ENCODE peak calls at places on chromosome 12, in five cellular contexts. Z, I, L, Q and D are unnamed samples.

GRCh38 chr12:32560520-32560919 is 118.6 kb upstream of the DNM1L start:
- DNase-seq in Z (no peak), I (no peak), L (no peak), Q (no peak), D (no peak)

GRCh38 chr12:110174373-110174996 is 50.3 kb downstream of the IFT81 start:
- DNase-seq in Z (no peak), I (no peak), L (no peak), Q (no peak), D (no peak)

GRCh38 chr12:94149781-94150482 is 1.6 kb downstream of the PLXNC1 start:
- DNase-seq in Z (no peak), I (no peak), L (no peak), Q (no peak), D (peak; percentile 77)

GRCh38 chr12:109475993-109476806 is 900 bp downstream of the KCTD10 start:
- DNase-seq in Z (no peak), I (no peak), L (no peak), Q (no peak), D (peak; percentile 55)

GRCh38 chr12:2288001-2288400 is 235.2 kb downstream of the CACNA1C start:
- DNase-seq in Z (no peak), I (no peak), L (no peak), Q (no peak), D (no peak)

GRCh38 chr12:75212072-75212471 is 2.4 kb upstream of the KCNC2 start:
- DNase-seq in Z (no peak), I (no peak), L (no peak), Q (no peak), D (no peak)

GRCh38 chr12:82326905-82327503 is 31.2 kb downstream of the CCDC59 start:
- DNase-seq in Z (peak; percentile 19), I (no peak), L (peak; percentile 13), Q (no peak), D (peak; percentile 51)

GRCh38 chr12:60184096-60184495 is 588.3 kb downstream of the SLC16A7 start:
- DNase-seq in Z (no peak), I (no peak), L (no peak), Q (no peak), D (no peak)

GRCh38 chr12:71780207-71780822 is 25.7 kb downstream of the RAB21 start:
- DNase-seq in Z (peak; percentile 16), I (peak; percentile 35), L (peak; percentile 20), Q (no peak), D (peak; percentile 73)

GRCh38 chr12:112939761-112940357 is 1.6 kb downstream of the OAS3 start:
- DNase-seq in Z (no peak), I (no peak), L (no peak), Q (peak; percentile 65), D (no peak)

GRCh38 chr12:127175361-127175760 is 1091.6 kb upstream of the TMEM132C start:
- DNase-seq in Z (no peak), I (no peak), L (no peak), Q (no peak), D (no peak)

GRCh38 chr12:95701275-95701674 is 89.3 kb downstream of the NTN4 start:
- DNase-seq in Z (no peak), I (no peak), L (no peak), Q (no peak), D (no peak)

GRCh38 chr12:6626654-6627283 is 9.0 kb downstream of the LPAR5 start:
- DNase-seq in Z (no peak), I (peak; percentile 60), L (no peak), Q (no peak), D (no peak)
- H3K4me2 ChIP-seq in Z (no peak overlapping the region), I (peak overlapping the region; percentile 86), L (peak overlapping the region; percentile 47), Q (peak overlapping the region; percentile 59), D (no peak overlapping the region)

GRCh38 chr12:51846911-51847829 is 1.3 kb downstream of the FIGNL2 start:
- DNase-seq in Z (no peak), I (peak; percentile 47), L (no peak), Q (no peak), D (peak; percentile 89)

GRCh38 chr12:51847830-51848727 is at the start of gene FIGNL2:
- DNase-seq in Z (no peak), I (peak; percentile 73), L (no peak), Q (no peak), D (peak; percentile 65)

GRCh38 chr12:51846209-51846779 is 2.2 kb downstream of the FIGNL2 start:
- DNase-seq in Z (no peak), I (no peak), L (no peak), Q (no peak), D (peak; percentile 34)

GRCh38 chr12:51848843-51849735 is 571 bp upstream of the FIGNL2 start:
- DNase-seq in Z (no peak), I (peak; percentile 85), L (no peak), Q (no peak), D (peak; percentile 76)

DNA sequence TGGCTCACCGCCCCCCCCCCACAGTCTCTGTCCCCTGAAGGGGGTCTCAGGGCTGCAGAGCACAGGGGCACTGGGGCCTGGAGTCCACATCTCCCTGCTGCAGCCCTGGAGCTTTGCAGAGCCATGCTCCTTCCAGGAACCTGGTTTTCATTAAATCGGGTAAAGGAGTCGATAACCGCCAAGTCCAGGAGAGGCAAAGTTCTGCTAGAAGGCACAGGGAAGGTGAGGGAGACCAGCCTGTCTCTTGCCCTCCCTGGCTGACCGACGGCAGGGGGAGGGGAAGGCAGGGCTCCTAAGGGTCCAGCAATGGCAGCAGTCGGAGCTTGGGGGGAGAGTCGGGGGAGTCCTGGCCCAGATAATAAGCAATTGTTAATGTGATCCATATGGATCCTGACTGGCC is 3.1 kb downstream of the FIGNL2 start:
- DNase-seq in Z (no peak), I (no peak), L (peak; percentile 47), Q (no peak), D (no peak)
- TF ChIP-seq REST in Z (no peak), I (no peak), L (no peak), Q (no peak), D (no peak)

GRCh38 chr12:31311634-31312258 is 14.2 kb downstream of the SINHCAF start:
- DNase-seq in Z (no peak), I (no peak), L (no peak), Q (no peak), D (no peak)

GRCh38 chr12:31309279-31309678 is 16.7 kb downstream of the SINHCAF start:
- DNase-seq in Z (no peak), I (no peak), L (no peak), Q (no peak), D (no peak)

GRCh38 chr12:31308116-31308515 is 17.8 kb downstream of the SINHCAF start:
- DNase-seq in Z (no peak), I (no peak), L (no peak), Q (no peak), D (no peak)

GRCh38 chr12:31306871-31307270 is 19.1 kb downstream of the SINHCAF start:
- DNase-seq in Z (no peak), I (no peak), L (no peak), Q (no peak), D (no peak)

GRCh38 chr12:31310488-31310887 is 15.5 kb downstream of the SINHCAF start:
- DNase-seq in Z (no peak), I (no peak), L (no peak), Q (no peak), D (no peak)
- H4K20me1 ChIP-seq in Z (peaks cover 22% of the 10 kb centered on the region), I (peaks cover 39% of the 10 kb centered on the region), L (peaks cover 94% of the 10 kb centered on the region), Q (no peaks in the 10 kb centered on the region), D (peaks cover 97% of the 10 kb centered on the region)

GRCh38 chr12:124607681-124608425 is 40.4 kb upstream of the NCOR2 start:
- DNase-seq in Z (no peak), I (no peak), L (no peak), Q (no peak), D (no peak)

GRCh38 chr12:124610021-124610606 is 42.7 kb upstream of the NCOR2 start:
- DNase-seq in Z (no peak), I (no peak), L (no peak), Q (no peak), D (no peak)

GRCh38 chr12:124610629-124611558 is 43.5 kb upstream of the NCOR2 start:
- DNase-seq in Z (no peak), I (no peak), L (no peak), Q (no peak), D (no peak)

GRCh38 chr12:124608451-124608870 is 41.0 kb upstream of the NCOR2 start:
- DNase-seq in Z (no peak), I (no peak), L (no peak), Q (no peak), D (no peak)

DNA sequence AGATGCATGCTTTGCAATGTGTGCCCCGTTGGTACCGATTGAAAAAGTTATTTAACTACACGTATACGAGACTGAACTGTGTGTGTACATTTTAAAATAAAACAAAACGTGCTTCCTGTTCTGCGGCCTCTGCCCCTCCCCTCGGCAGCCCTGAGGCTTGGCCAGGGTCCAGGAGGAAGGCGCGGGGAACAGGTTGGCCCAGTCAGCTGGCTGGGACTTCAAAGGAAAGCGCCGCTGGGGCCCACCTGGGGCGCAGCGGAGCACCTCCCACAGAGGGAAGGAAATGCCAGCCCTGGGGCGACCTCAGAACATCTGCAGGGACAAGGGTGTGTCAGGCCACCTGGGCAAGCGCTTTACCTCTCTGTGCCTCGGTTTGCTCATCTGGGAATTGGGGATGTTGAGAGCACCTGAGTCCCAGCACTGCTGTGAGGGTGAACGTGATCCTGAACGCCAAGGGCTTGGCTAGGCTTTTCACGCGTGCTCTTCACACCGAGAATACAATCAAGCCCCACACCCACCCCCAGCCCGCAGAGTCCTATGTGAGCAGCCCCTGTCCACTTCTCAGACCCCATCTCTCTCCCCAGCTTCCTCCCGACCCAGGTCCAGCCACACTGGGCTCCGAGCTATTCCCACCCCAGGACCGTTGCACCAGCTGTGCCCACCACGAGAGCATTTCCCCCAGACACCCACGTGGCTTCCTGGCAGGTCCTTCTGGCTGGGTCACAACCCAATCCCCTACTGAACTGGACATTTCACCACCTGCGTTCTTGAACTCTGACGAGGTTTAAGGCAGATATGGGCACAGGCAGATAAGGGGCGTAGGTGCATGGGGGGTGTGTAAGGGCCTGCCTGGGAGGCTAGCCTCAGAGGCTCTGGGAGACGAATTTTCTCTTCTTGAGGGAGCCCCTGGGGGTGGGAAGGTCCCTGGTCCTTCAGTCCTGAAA is 41.9 kb upstream of the NCOR2 start:
- DNase-seq in Z (peak; percentile 64), I (peak; percentile 91), L (peak; percentile 81), Q (peak; percentile 52), D (peak; percentile 57)
- H3K4me2 ChIP-seq in Z (peak overlapping the region; percentile 79), I (peak overlapping the region; percentile 25), L (peak overlapping the region; percentile 69), Q (peak overlapping the region; percentile 70), D (peak overlapping the region; percentile 48)

DNA sequence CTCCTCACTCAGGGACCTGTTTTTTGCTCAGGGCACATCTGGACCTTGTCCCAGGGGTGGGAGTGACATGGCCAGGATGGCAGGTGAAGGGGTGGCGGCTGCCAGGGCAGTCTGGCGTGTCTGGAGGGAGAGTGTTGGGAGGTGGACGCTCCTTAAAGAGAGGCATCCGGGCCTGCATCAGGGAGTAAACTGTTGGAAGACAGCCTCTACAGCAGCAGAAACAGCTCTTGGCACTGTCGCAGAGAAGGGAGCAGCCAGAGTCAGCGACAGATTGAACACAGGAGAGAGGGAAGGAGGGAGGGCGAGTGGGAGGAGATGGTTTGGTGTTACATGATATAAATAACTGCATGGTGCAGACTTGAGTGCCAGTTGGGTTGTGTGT is 52.8 kb downstream of the IGF1 start:
- DNase-seq in Z (no peak), I (no peak), L (no peak), Q (no peak), D (no peak)
- TF ChIP-seq REST in Z (no peak), I (no peak), L (no peak), Q (no peak), D (no peak)

GRCh38 chr12:121799842-121800693 is 3.7 kb upstream of the SETD1B start:
- DNase-seq in Z (peak; percentile 70), I (peak; percentile 74), L (peak; percentile 84), Q (no peak), D (peak; percentile 83)
- H4K20me1 ChIP-seq in Z (no peaks in the 10 kb centered on the region), I (no peaks in the 10 kb centered on the region), L (no peaks in the 10 kb centered on the region), Q (no peaks in the 10 kb centered on the region), D (peaks cover 9% of the 10 kb centered on the region)

GRCh38 chr12:106759526-106760183 is 14.8 kb upstream of the RIC8B start:
- DNase-seq in Z (no peak), I (no peak), L (no peak), Q (no peak), D (no peak)
- H3K4me2 ChIP-seq in Z (no peak overlapping the region), I (peak overlapping the region; percentile 19), L (peak overlapping the region; percentile 65), Q (peak overlapping the region; percentile 99), D (peak overlapping the region; percentile 66)